ENCODE peak calls at places on chromosomes 6 and 20, in four cellular contexts. X is tibial nerve, M is IMR-90, N is HCT116. L is an unnamed sample. For H3K9me3 and H3K27me3, the result is how much of the 10 kb centered on the place peaks cover.

GRCh38 chr6:142518126-142518525 is 216.3 kb downstream of the ADGRG6 start:
- DNase-seq in N (no peak), X (no peak), M (no peak), L (no peak)

GRCh38 chr6:127717384-127717783 is 140.4 kb downstream of the C6orf58 start:
- DNase-seq in M (no peak), N (no peak), X (no peak), L (no peak)

GRCh38 chr6:150143521-150144293 is 863 bp downstream of the PPP1R14C start:
- DNase-seq in M (no peak), N (no peak), X (no peak), L (no peak)

GRCh38 chr6:163705923-163706322 is 291.4 kb downstream of the QKI start:
- DNase-seq in N (no peak), X (no peak), M (no peak), L (no peak)

GRCh38 chr20:34673411-34673810 is 3.5 kb downstream of the PIGU start:
- DNase-seq in M (no peak), X (no peak), N (no peak), L (no peak)

GRCh38 chr20:1281279-1282057 is 15.4 kb downstream of the SNPH start:
- DNase-seq in N (no peak), X (no peak), M (no peak), L (no peak)

GRCh38 chr6:387293-387694 is 4.3 kb upstream of the IRF4 start:
- DNase-seq in N (no peak), M (peak), X (no peak), L (no peak)

GRCh38 chr6:154276810-154277577 is 79.6 kb downstream of the IPCEF1 start:
- DNase-seq in N (peak), X (no peak), M (peak), L (no peak)

GRCh38 chr6:38273325-38273724 is 366.4 kb downstream of the BTBD9 start:
- DNase-seq in X (no peak), M (peak), N (no peak), L (no peak)

GRCh38 chr6:98272061-98272460 is 562.3 kb upstream of the POU3F2 start:
- DNase-seq in N (no peak), M (no peak), X (no peak), L (no peak)

GRCh38 chr20:23257848-23258746 is 92.5 kb upstream of the NXT1 start:
- DNase-seq in N (no peak), X (no peak), M (peak), L (no peak)

GRCh38 chr6:88512951-88513350 is 346.8 kb upstream of the CNR1 start:
- DNase-seq in M (no peak), X (no peak), N (no peak), L (no peak)

GRCh38 chr20:64110411-64111068 is 3.2 kb upstream of the NPBWR2 start:
- DNase-seq in N (no peak), X (no peak), M (no peak), L (no peak)

GRCh38 chr20:24392612-24393011 is 76.8 kb upstream of the SYNDIG1 start:
- DNase-seq in X (no peak), M (no peak), N (no peak), L (no peak)

GRCh38 chr6:42929088-42929927 is at the start of gene CNPY3:
- DNase-seq in X (peak), N (peak), M (peak), L (peak)

GRCh38 chr6:168280899-168281245 is 38.7 kb downstream of the DACT2 start:
- DNase-seq in M (no peak), N (no peak), X (no peak), L (no peak)

GRCh38 chr20:4445331-4445730 is 276.4 kb upstream of the PRND start:
- DNase-seq in M (no peak), N (no peak), X (no peak), L (no peak)

GRCh38 chr6:1917628-1918371 is 308.1 kb downstream of the FOXC1 start:
- DNase-seq in X (no peak), M (peak), N (peak), L (no peak)

GRCh38 chr6:19772891-19773290 is 64.3 kb upstream of the ID4 start:
- DNase-seq in X (no peak), N (no peak), M (no peak), L (no peak)

GRCh38 chr6:32689531-32690505 is 23.4 kb upstream of the HLA-DQB1 start:
- DNase-seq in N (no peak), M (no peak), X (no peak), L (no peak)

DNA sequence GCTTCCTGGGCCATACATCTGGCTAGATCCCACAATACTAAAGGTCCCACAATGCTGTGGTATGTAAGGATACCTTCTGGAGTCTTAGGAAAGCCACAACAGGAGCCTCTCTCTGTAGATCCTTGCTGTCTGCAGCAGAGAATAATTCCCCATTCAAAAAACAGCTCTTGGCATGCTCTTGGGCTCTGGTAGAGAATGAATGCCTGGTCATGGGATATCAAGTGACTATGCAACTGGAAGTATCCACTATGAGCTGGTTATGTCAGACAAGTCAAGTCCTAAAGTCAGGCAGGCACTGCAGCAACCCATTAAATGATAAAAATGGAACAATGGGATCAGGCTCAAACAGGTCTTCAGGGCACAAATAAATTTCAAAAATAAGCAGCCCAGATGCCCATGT is 4.4 kb downstream of the AK9 start:
- DNase-seq in X (no peak), M (peak), N (no peak), L (no peak)
- H3K27ac ChIP-seq in X (no peak), M (no peak), N (no peak), L (no peak)

GRCh38 chr20:41599699-41600104 is 18.5 kb downstream of the CHD6 start:
- DNase-seq in X (no peak), M (no peak), N (no peak), L (no peak)
- H3K9me3 ChIP-seq in X (under half), M (under half), N (under half), L (half or more)

GRCh38 chr20:51560042-51560441 is 17.5 kb upstream of the NFATC2 start:
- DNase-seq in M (no peak), X (no peak), N (no peak), L (no peak)

GRCh38 chr20:51562027-51562333 is 19.5 kb upstream of the NFATC2 start:
- DNase-seq in M (peak), X (no peak), N (no peak), L (no peak)

GRCh38 chr20:51562334-51563140 is 20.0 kb upstream of the NFATC2 start:
- DNase-seq in X (peak), M (peak), N (peak), L (peak)

GRCh38 chr20:51563141-51563596 is 20.6 kb upstream of the NFATC2 start:
- DNase-seq in X (no peak), M (no peak), N (no peak), L (no peak)

GRCh38 chr20:51560550-51561307 is 18.2 kb upstream of the NFATC2 start:
- DNase-seq in X (no peak), M (peak), N (no peak), L (no peak)
- H3K27me3 ChIP-seq in X (under half), M (under half), N (under half), L (half or more)

DNA sequence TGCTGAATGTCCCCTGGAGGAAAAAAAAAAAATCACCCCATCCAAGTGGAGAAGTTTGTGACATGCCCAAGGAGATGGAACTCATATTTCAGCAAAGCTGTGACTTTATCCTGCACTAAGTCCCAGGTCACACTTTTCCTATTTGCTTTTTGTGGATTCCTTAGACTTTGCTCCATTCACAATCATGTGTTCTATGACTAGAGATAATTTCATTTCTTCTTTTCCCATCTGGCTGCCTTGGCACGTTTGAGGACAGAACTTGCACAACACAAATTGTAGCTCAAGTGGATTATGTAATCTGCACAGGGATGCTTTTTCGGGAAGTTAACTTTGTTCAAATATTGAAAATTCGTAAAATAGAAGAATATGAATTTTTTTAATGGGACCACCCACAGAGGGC is 100.7 kb upstream of the PTPN1 start:
- DNase-seq in N (no peak), X (peak), M (no peak), L (no peak)
- H3K27ac ChIP-seq in N (no peak), X (peak), M (no peak), L (no peak)

GRCh38 chr20:29743101-29743931 is 1514.1 kb upstream of the DEFB115 start:
- DNase-seq in N (no peak), M (no peak), X (no peak), L (no peak)

GRCh38 chr20:29741894-29742698 is 1515.4 kb upstream of the DEFB115 start:
- DNase-seq in N (no peak), X (no peak), M (no peak), L (no peak)

GRCh38 chr20:29741594-29741893 is 1515.9 kb upstream of the DEFB115 start:
- DNase-seq in M (no peak), N (no peak), X (no peak), L (no peak)

GRCh38 chr20:29742699-29743100 is 1514.8 kb upstream of the DEFB115 start:
- DNase-seq in M (no peak), N (no peak), X (no peak), L (no peak)

DNA sequence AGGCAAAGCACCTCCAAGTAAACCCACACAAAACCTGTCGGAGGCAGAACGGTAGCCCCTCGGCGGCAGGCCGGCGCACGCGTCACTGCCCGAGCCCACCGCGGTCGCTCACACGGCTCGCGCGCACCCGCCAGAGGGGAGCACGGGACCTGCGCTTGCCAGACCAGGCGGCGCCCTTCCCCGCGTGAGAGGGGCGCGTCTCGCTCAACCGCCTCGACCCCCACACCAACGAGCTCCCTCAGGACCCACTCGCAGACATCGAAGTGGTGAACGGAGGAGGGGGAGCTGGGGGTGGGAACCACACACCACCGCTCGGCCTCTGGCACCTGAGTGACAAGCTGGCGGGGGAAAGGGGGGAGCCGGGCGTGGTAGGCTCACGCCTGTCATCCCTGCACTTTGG is 1513.4 kb upstream of the DEFB115 start:
- DNase-seq in N (no peak), M (no peak), X (no peak), L (no peak)
- H3K9me3 ChIP-seq in N (under half), M (under half), X (half or more), L (under half)

GRCh38 chr6:169850154-169850553 is 98.7 kb downstream of the ERMARD start:
- DNase-seq in M (no peak), N (no peak), X (no peak), L (no peak)

GRCh38 chr6:169852504-169853195 is 101.2 kb downstream of the ERMARD start:
- DNase-seq in N (no peak), X (no peak), M (no peak), L (no peak)

GRCh38 chr6:169853196-169854082 is 102.0 kb downstream of the ERMARD start:
- DNase-seq in M (no peak), X (no peak), N (no peak), L (no peak)

GRCh38 chr6:169850746-169851145 is 99.3 kb downstream of the ERMARD start:
- DNase-seq in M (no peak), X (no peak), N (no peak), L (no peak)

GRCh38 chr6:169851641-169852503 is 100.5 kb downstream of the ERMARD start:
- DNase-seq in M (no peak), N (no peak), X (no peak), L (no peak)
- H3K27me3 ChIP-seq in M (under half), N (under half), X (under half), L (under half)

GRCh38 chr20:35699127-35699913 is at the start of the genes NFS1 and ROMO1:
- DNase-seq in M (peak), X (peak), N (peak), L (peak)

GRCh38 chr20:35700625-35701148 is 1.5 kb downstream of the ROMO1 start:
- DNase-seq in N (no peak), M (no peak), X (no peak), L (no peak)

GRCh38 chr20:35699914-35700624 is 864 bp downstream of the ROMO1 start:
- DNase-seq in N (no peak), X (no peak), M (peak), L (no peak)

GRCh38 chr20:35697696-35698297 is 1.4 kb downstream of the NFS1 start:
- DNase-seq in X (no peak), M (no peak), N (no peak), L (no peak)

GRCh38 chr20:35698298-35699126 is 640 bp downstream of the NFS1 start:
- DNase-seq in X (no peak), M (no peak), N (no peak), L (no peak)
- H3K27ac ChIP-seq in X (peak), M (peak), N (peak), L (peak)

GRCh38 chr20:47524385-47524784 is 22.7 kb downstream of the NCOA3 start:
- DNase-seq in N (no peak), M (no peak), X (no peak), L (no peak)
- H3K9me3 ChIP-seq in N (under half), M (under half), X (under half), L (under half)

GRCh38 chr6:27216874-27217273 is 30.6 kb upstream of the PRSS16 start:
- DNase-seq in X (no peak), M (no peak), N (no peak), L (no peak)
- H3K27me3 ChIP-seq in X (under half), M (under half), N (under half), L (under half)

L was measured in CD4-positive, alpha-beta T cell.